ENCODE peak calls at places on chromosomes 4 and X, in four cellular contexts. K is K562, I is GM12878, G is IMR-90. W is an unnamed sample.

GRCh38 chr4:189202869-189203271 is 737.8 kb upstream of the FRG1 start:
- DNase-seq in K (no peak), I (no peak), G (peak; percentile 89), W (no peak)

GRCh38 chr4:167956676-167957075 is 135.7 kb upstream of the ANXA10 start:
- DNase-seq in I (no peak), G (peak; percentile 12), K (no peak), W (peak; percentile 28)

GRCh38 chrX:39470588-39471155 is 627.1 kb downstream of the BCOR start:
- DNase-seq in I (no peak), G (peak; percentile 45), K (no peak), W (no peak)

GRCh38 chr4:151486166-151486565 is 77.2 kb downstream of the FHIP1A start:
- DNase-seq in K (no peak), I (no peak), G (peak; percentile 36), W (no peak)

GRCh38 chrX:35351795-35352483 is 409.3 kb downstream of the FAM47B start:
- DNase-seq in I (no peak), G (no peak), K (no peak), W (no peak)

GRCh38 chr4:178427663-178428062 is 985.4 kb upstream of the AGA start:
- DNase-seq in I (no peak), G (no peak), K (no peak), W (no peak)

GRCh38 chrX:110086162-110086915 is 83.4 kb downstream of the TMEM164 start:
- DNase-seq in G (peak; percentile 73), I (no peak), K (no peak), W (peak; percentile 19)

GRCh38 chr4:16952896-16953605 is 54.6 kb upstream of the LDB2 start:
- DNase-seq in K (no peak), I (no peak), G (peak; percentile 15), W (no peak)

GRCh38 chr4:8370835-8371234 is 69.7 kb downstream of the ACOX3 start:
- DNase-seq in I (no peak), G (no peak), K (no peak), W (no peak)

GRCh38 chr4:32025840-32026459 is 1305.8 kb downstream of the PCDH7 start:
- DNase-seq in K (no peak), G (no peak), I (no peak), W (peak; percentile 43)

GRCh38 chr4:21593268-21594002 is 355.1 kb downstream of the KCNIP4 start:
- DNase-seq in G (no peak), K (no peak), I (no peak), W (no peak)

GRCh38 chr4:101355767-101356702 is 8.7 kb upstream of the PPP3CA start:
- DNase-seq in I (no peak), G (peak; percentile 92), K (no peak), W (peak; percentile 80)

GRCh38 chr4:41957634-41958033 is 22.4 kb downstream of the TMEM33 start:
- DNase-seq in I (peak; percentile 20), K (peak; percentile 63), G (peak; percentile 5), W (peak; percentile 31)

DNA sequence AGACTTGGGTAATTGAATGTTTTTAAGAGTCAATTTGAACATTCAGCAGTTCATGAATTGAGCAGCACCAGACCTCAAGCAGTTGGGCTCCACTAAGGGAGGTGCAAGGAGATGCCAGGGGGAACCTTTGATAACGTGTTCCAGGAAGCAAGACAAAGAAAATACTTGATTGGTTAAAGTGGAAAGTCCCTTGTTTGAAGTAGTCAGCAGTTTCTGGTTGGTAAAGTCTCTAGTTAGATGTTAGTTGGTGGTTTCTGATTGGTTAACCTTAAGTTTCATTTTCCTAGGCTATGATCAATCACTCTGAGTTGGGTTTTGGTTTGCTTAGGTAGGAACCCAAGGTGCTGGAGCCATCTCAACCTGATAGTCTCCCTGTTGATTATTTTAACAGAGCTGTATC is 4.0 kb downstream of the HERC6 start:
- DNase-seq in K (no peak), I (peak; percentile 84), G (no peak), W (no peak)
- H3K27ac ChIP-seq in K (no peak overlapping the region), I (peak overlapping the region; percentile 83), G (no peak overlapping the region), W (no peak overlapping the region)

GRCh38 chr4:173218411-173219125 is 50.0 kb downstream of the GALNT7 start:
- DNase-seq in G (peak; percentile 73), I (no peak), K (peak; percentile 88), W (peak; percentile 83)
- TF ChIP-seq FOS in G (peak; percentile 42), I (no peak), K (no peak), W (peak; percentile 65)

DNA sequence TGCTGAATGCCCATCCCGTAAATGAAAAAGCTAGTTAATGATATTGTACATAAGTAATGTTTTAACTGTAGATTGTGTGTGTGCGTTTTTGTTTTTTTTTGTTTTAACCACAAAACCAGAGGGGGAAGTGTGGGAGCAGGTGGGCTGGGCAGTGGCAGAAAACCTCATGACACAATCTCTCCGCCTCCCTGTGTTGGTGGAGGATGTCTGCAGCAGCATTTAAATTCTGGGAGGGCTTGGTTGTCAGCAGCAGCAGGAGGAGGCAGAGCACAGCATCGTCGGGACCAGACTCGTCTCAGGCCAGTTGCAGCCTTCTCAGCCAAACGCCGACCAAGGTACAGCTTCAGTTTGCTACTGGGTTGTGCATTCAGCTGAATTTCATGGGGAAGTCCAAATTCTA is at the start of gene SPP1:
- DNase-seq in G (peak; percentile 13), K (no peak), I (no peak), W (no peak)
- H3K27me3 ChIP-seq in G (peaks cover 7% of the 10 kb centered on the region), K (peaks cover 2% of the 10 kb centered on the region), I (no peaks in the 10 kb centered on the region), W (no peaks in the 10 kb centered on the region)

GRCh38 chr4:149549911-149550310 is 265.7 kb downstream of the IQCM start:
- DNase-seq in K (no peak), G (no peak), I (no peak), W (no peak)
- H3K27ac ChIP-seq in K (no peak overlapping the region), G (no peak overlapping the region), I (no peak overlapping the region), W (no peak overlapping the region)